ENCODE peak calls at places on chromosome 18, in ten cellular contexts. W is HL-60, R is MCF 10A, Y is coronary artery, M is HCT116, P is GM10248, K is neural crest cell, V is K562, S is breast epithelium, G is upper lobe of left lung. D is an unnamed sample.

GRCh38 chr18:40902436-40902835 is 1052.6 kb upstream of the PIK3C3 start:
- DNase-seq in W (no peak), R (peak), Y (no peak), M (no peak), P (no peak), K (no peak), V (no peak), S (no peak), G (no peak), D (no peak)

GRCh38 chr18:3726241-3726951 is 276.4 kb downstream of the TGIF1 start:
- DNase-seq in W (peak), R (no peak), Y (no peak), M (no peak), P (no peak), K (no peak), V (no peak), S (no peak), G (no peak), D (no peak)

GRCh38 chr18:63741769-63742168 is 33.4 kb upstream of the SERPINB7 start:
- DNase-seq in W (no peak), R (peak), Y (no peak), M (no peak), P (no peak), K (no peak), V (no peak), S (no peak), G (no peak), D (no peak)

GRCh38 chr18:59617468-59617932 is 79.7 kb downstream of the CCBE1 start:
- DNase-seq in W (no peak), R (peak), Y (no peak), M (no peak), P (no peak), K (no peak), V (no peak), S (no peak), G (no peak), D (no peak)

GRCh38 chr18:34809697-34810096 is 99.6 kb downstream of the DTNA start:
- DNase-seq in W (no peak), R (peak), Y (no peak), M (peak), P (no peak), K (no peak), V (peak), S (no peak), G (no peak), D (peak)

GRCh38 chr18:59353079-59353680 is 5.9 kb downstream of the LMAN1 start:
- DNase-seq in W (no peak), R (peak), Y (no peak), M (no peak), P (no peak), K (no peak), V (peak), S (no peak), G (no peak), D (no peak)

GRCh38 chr18:5285326-5285725 is 10.2 kb downstream of the ZBTB14 start:
- DNase-seq in W (no peak), R (no peak), Y (no peak), M (no peak), P (no peak), K (no peak), V (no peak), S (no peak), G (no peak), D (no peak)

GRCh38 chr18:64474279-64474678 is 325.4 kb upstream of the LINC00305 start:
- DNase-seq in W (no peak), R (no peak), Y (no peak), M (no peak), P (no peak), K (no peak), V (no peak), S (no peak), G (no peak), D (no peak)

GRCh38 chr18:9906407-9906955 is 7.3 kb upstream of the VAPA start:
- DNase-seq in W (peak), R (no peak), Y (no peak), M (no peak), P (no peak), K (no peak), V (no peak), S (no peak), G (no peak), D (no peak)

GRCh38 chr18:24368749-24369148 is 28.9 kb downstream of the OSBPL1A start:
- DNase-seq in W (no peak), R (no peak), Y (no peak), M (no peak), P (no peak), K (no peak), V (no peak), S (no peak), G (no peak), D (no peak)

GRCh38 chr18:53790817-53791216 is 433.7 kb downstream of the MBD2 start:
- DNase-seq in W (no peak), R (no peak), Y (no peak), M (no peak), P (no peak), K (no peak), V (no peak), S (no peak), G (no peak), D (no peak)

GRCh38 chr18:29378739-29379138 is 1201.8 kb upstream of the CDH2 start:
- DNase-seq in W (no peak), R (no peak), Y (no peak), M (no peak), P (no peak), K (no peak), V (no peak), S (no peak), G (no peak), D (no peak)

GRCh38 chr18:41323044-41323443 is 632.0 kb upstream of the PIK3C3 start:
- DNase-seq in W (no peak), R (peak), Y (no peak), M (no peak), P (no peak), K (no peak), V (no peak), S (no peak), G (no peak), D (no peak)

GRCh38 chr18:32717151-32717550 is 55.7 kb downstream of the KLHL14 start:
- DNase-seq in W (no peak), R (no peak), Y (no peak), M (no peak), P (no peak), K (no peak), V (no peak), S (no peak), G (no peak), D (no peak)

GRCh38 chr18:12278765-12279682 is 24.9 kb downstream of the CIDEA start:
- DNase-seq in W (no peak), R (peak), Y (peak), M (no peak), P (no peak), K (peak), V (no peak), S (peak), G (peak), D (peak)

GRCh38 chr18:58438161-58438983 is 190.5 kb downstream of the ALPK2 start:
- DNase-seq in W (no peak), R (no peak), Y (no peak), M (no peak), P (peak), K (no peak), V (no peak), S (no peak), G (no peak), D (no peak)

GRCh38 chr18:34837769-34838194 is 127.7 kb downstream of the DTNA start:
- DNase-seq in W (no peak), R (no peak), Y (no peak), M (no peak), P (no peak), K (no peak), V (no peak), S (no peak), G (no peak), D (no peak)

GRCh38 chr18:44609210-44609941 is 71.3 kb upstream of the SETBP1 start:
- DNase-seq in W (no peak), R (peak), Y (no peak), M (no peak), P (no peak), K (no peak), V (no peak), S (no peak), G (no peak), D (no peak)

GRCh38 chr18:76923485-76924085 is 101.2 kb downstream of the ZNF236 start:
- DNase-seq in W (no peak), R (peak), Y (no peak), M (peak), P (no peak), K (peak), V (peak), S (no peak), G (no peak), D (no peak)

GRCh38 chr18:23879544-23879943 is 135.0 kb upstream of the TTC39C start:
- DNase-seq in W (no peak), R (no peak), Y (no peak), M (no peak), P (no peak), K (no peak), V (no peak), S (no peak), G (no peak), D (no peak)

GRCh38 chr18:32425466-32425865 is 45.2 kb downstream of the GAREM1 start:
- DNase-seq in W (no peak), R (peak), Y (no peak), M (no peak), P (no peak), K (no peak), V (no peak), S (no peak), G (no peak), D (no peak)

GRCh38 chr18:25329783-25330182 is 22.2 kb downstream of the ZNF521 start:
- DNase-seq in W (no peak), R (no peak), Y (no peak), M (no peak), P (no peak), K (no peak), V (no peak), S (no peak), G (no peak), D (no peak)

DNA sequence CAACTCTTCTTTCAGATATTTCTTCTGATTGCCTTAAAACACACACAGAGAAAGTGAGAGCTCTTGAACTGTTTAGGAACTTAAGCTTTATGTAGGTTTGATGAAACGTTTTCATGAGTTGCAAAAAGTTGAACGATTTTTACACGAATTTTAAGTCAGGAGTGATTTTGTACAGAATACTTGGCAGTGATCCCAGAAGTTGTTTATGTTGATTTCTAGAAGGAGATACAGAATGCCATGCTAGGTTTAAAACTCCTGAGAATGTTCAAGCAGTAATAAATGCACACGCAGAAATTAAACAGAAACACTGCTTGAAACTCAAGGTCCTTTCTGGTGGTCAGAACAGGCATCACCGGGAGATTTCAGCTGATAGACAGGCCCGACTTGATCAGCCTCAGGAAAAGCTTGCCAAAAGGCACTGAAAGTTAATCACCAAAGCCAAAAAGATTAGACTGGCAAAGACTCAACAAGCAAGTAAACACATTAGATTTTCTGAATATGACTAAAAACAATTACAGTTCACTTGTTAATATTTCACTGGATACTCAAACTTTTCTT is 123.1 kb downstream of the SOCS6 start:
- DNase-seq in W (no peak), R (no peak), Y (no peak), M (no peak), P (no peak), K (no peak), V (no peak), S (no peak), G (no peak), D (no peak)
- TF ChIP-seq CTCF in W (no peak), R (no peak), Y (no peak), M (no peak), P (no peak), K (no peak), V (no peak), S (no peak), G (no peak), D (no peak)

DNA sequence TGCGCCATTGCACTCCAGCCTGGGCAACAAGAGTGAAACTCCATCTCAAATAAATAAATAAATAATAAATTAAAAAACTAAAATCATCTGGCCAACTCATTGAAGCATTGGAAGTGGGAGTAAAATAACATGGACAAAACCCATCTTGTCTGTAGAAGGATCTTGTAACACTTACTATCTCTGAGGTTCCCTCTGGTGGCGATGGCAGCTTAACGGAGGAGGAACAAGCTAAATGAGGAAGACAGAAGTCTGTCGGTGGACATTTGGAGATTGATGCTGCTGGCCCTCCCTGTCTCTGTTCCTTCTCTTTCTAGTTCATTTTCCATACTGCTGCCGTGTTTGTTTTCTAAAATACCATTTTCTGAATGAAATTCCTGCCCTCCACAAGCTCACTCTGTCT is 43.4 kb downstream of the ZCCHC2 start:
- DNase-seq in W (peak), R (peak), Y (no peak), M (no peak), P (no peak), K (no peak), V (no peak), S (no peak), G (no peak), D (no peak)
- TF ChIP-seq CTCF in W (peak), R (peak), Y (no peak), M (peak), P (peak), K (peak), V (peak), S (peak), G (no peak), D (no peak)

GRCh38 chr18:78506031-78506461 is 473.6 kb upstream of the SALL3 start:
- DNase-seq in W (no peak), R (no peak), Y (no peak), M (no peak), P (no peak), K (peak), V (no peak), S (no peak), G (no peak), D (no peak)
- TF ChIP-seq CTCF in W (no peak), R (no peak), Y (no peak), M (no peak), P (no peak), K (no peak), V (no peak), S (no peak), G (no peak), D (no peak)

GRCh38 chr18:48295586-48296311 is 113.4 kb downstream of the ZBTB7C start:
- DNase-seq in W (no peak), R (no peak), Y (no peak), M (no peak), P (no peak), K (no peak), V (no peak), S (no peak), G (peak), D (no peak)
- TF ChIP-seq CTCF in W (no peak), R (no peak), Y (no peak), M (peak), P (no peak), K (peak), V (no peak), S (no peak), G (no peak), D (no peak)

DNA sequence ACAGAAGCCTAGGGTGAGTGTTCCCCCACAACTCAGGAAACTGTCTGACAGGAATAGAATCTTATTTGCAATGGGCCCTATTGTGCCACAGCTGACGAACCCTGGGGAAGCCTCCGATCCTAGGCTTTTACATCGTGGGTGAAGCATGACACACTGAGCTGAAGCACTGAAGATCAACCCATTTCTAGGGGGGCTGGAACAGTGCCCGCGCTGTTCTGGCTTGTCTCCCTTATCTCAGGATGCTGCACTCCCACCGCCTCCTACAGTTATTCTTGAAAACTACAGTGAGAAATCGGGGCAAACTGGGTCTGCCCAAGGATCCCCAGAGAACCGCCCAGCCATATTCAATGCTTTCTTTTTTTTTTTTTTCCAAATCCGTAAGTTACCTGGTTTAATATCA is 41.1 kb downstream of the NETO1 start:
- DNase-seq in W (no peak), R (no peak), Y (no peak), M (no peak), P (no peak), K (no peak), V (no peak), S (no peak), G (no peak), D (no peak)
- TF ChIP-seq CTCF in W (no peak), R (no peak), Y (no peak), M (no peak), P (no peak), K (no peak), V (no peak), S (no peak), G (no peak), D (no peak)

GRCh38 chr18:74248189-74248975 is 43.4 kb downstream of the CYB5A start:
- DNase-seq in W (no peak), R (no peak), Y (no peak), M (no peak), P (no peak), K (no peak), V (no peak), S (no peak), G (no peak), D (no peak)
- TF ChIP-seq CTCF in W (no peak), R (no peak), Y (no peak), M (no peak), P (no peak), K (no peak), V (no peak), S (no peak), G (no peak), D (no peak)